ENCODE peak calls at places on chromosomes 2 and 18, in ten cellular contexts. T, V, K, W, X, Y, U, C, P and R are unnamed samples.

GRCh38 chr2:46634905-46635304 is 155.5 kb downstream of the TMEM247 start:
- DNase-seq in U (no peak), X (no peak), C (peak), V (peak), W (no peak), Y (no peak), K (no peak), T (peak), P (no peak), R (peak)

GRCh38 chr18:864872-865273 is 39.8 kb upstream of the ADCYAP1 start:
- DNase-seq in W (peak), P (peak), C (peak), K (peak), X (peak), V (peak), U (peak), T (peak), Y (peak), R (peak)

GRCh38 chr2:58702302-58702696 is 461.2 kb upstream of the FANCL start:
- DNase-seq in V (no peak), K (peak), T (no peak), P (no peak), U (no peak), C (peak), X (no peak), W (no peak), Y (no peak), R (peak)

GRCh38 chr18:24026457-24026856 is 11.9 kb downstream of the TTC39C start:
- DNase-seq in W (no peak), X (no peak), C (peak), P (no peak), V (no peak), K (no peak), T (no peak), U (no peak), Y (no peak), R (no peak)

GRCh38 chr2:197266477-197266876 is 44.1 kb downstream of the ANKRD44 start:
- DNase-seq in K (no peak), V (peak), Y (no peak), C (no peak), X (no peak), U (no peak), P (no peak), T (peak), W (no peak), R (no peak)

GRCh38 chr2:226118471-226119429 is 680.9 kb downstream of the IRS1 start:
- DNase-seq in U (peak), W (peak), Y (peak), X (no peak), T (no peak), V (no peak), C (peak), K (peak), P (no peak), R (peak)

GRCh38 chr2:208036357-208036756 is 11.0 kb upstream of the PLEKHM3 start:
- DNase-seq in P (no peak), T (no peak), Y (no peak), K (no peak), U (peak), V (no peak), X (no peak), C (no peak), W (no peak), R (no peak)

GRCh38 chr2:74131901-74132300 is 15.8 kb downstream of the BOLA3 start:
- DNase-seq in V (no peak), C (no peak), U (no peak), K (no peak), X (no peak), P (no peak), T (no peak), Y (no peak), W (no peak), R (no peak)

GRCh38 chr2:239411549-239412319 is 10.9 kb upstream of the HDAC4 start:
- DNase-seq in K (no peak), C (no peak), P (no peak), V (no peak), T (no peak), X (no peak), U (no peak), W (no peak), Y (no peak), R (no peak)

GRCh38 chr2:176518823-176519222 is 249.6 kb downstream of the MTX2 start:
- DNase-seq in V (no peak), K (peak), T (no peak), C (no peak), W (no peak), Y (no peak), U (no peak), P (no peak), X (no peak), R (peak)

GRCh38 chr2:85459771-85460170 is 41.3 kb downstream of the SH2D6 start:
- DNase-seq in T (no peak), C (no peak), W (no peak), V (no peak), Y (no peak), X (no peak), K (no peak), U (no peak), P (no peak), R (no peak)

GRCh38 chr2:127208313-127208712 is 11.8 kb downstream of the CYP27C1 start:
- DNase-seq in W (no peak), U (peak), X (peak), K (peak), C (no peak), T (no peak), Y (no peak), P (no peak), V (no peak), R (no peak)